ENCODE peak calls at places on chromosomes 3 and 15, in five cellular contexts. Y is Panc1, U is HepG2, S is breast epithelium, Q is cardiac muscle cell. I is an unnamed sample.
A peak's percentile ranks its signal among the peaks of the same experiment; 100 is the strongest.

GRCh38 chr15:87816811-87817210 is 439.7 kb downstream of the NTRK3 start:
- DNase-seq in Y (peak; percentile 2), U (no peak), S (no peak), Q (no peak), I (peak; percentile 79)

GRCh38 chr3:66991478-66991877 is 6.6 kb upstream of the KBTBD8 start:
- DNase-seq in Y (no peak), U (no peak), S (no peak), Q (no peak), I (peak; percentile 92)

GRCh38 chr15:73464602-73465001 is 21.6 kb downstream of the REC114 start:
- DNase-seq in Y (peak; percentile 2), U (no peak), S (no peak), Q (no peak), I (no peak)

GRCh38 chr3:62665627-62666433 is 209.4 kb downstream of the CADPS start:
- DNase-seq in Y (peak; percentile 7), U (peak; percentile 63), S (peak; percentile 57), Q (peak; percentile 79), I (peak; percentile 48)

GRCh38 chr15:68196445-68197169 is 8.5 kb downstream of the CALML4 start:
- DNase-seq in Y (no peak), U (no peak), S (no peak), Q (no peak), I (no peak)

GRCh38 chr3:6124875-6125274 is 736.0 kb upstream of the GRM7 start:
- DNase-seq in Y (no peak), U (no peak), S (no peak), Q (no peak), I (no peak)

GRCh38 chr3:112519424-112520001 is 20.2 kb upstream of the BTLA start:
- DNase-seq in Y (peak; percentile 36), U (peak; percentile 56), S (no peak), Q (peak; percentile 62), I (peak; percentile 89)

GRCh38 chr15:85361306-85361705 is 19.1 kb upstream of the AKAP13 start:
- DNase-seq in Y (no peak), U (no peak), S (no peak), Q (no peak), I (no peak)

GRCh38 chr15:84929795-84930371 is 45.4 kb downstream of the SLC28A1 start:
- DNase-seq in Y (no peak), U (peak; percentile 90), S (peak; percentile 81), Q (peak; percentile 34), I (peak; percentile 61)

GRCh38 chr15:41891226-41891625 is 2.6 kb downstream of the SPTBN5 start:
- DNase-seq in Y (no peak), U (no peak), S (no peak), Q (no peak), I (no peak)

GRCh38 chr15:79923068-79923514 is 26.3 kb upstream of the MTHFS start:
- DNase-seq in Y (no peak), U (peak; percentile 40), S (peak; percentile 70), Q (peak; percentile 79), I (peak; percentile 48)

GRCh38 chr3:64187065-64187959 is 38.0 kb downstream of the PRICKLE2 start:
- DNase-seq in Y (peak; percentile 82), U (peak; percentile 64), S (no peak), Q (peak; percentile 14), I (peak; percentile 97)

GRCh38 chr15:32908135-32908801 is 190.5 kb downstream of the GREM1 start:
- DNase-seq in Y (no peak), U (no peak), S (no peak), Q (no peak), I (peak; percentile 90)

GRCh38 chr15:78396976-78397375 is 41.0 kb upstream of the IREB2 start:
- DNase-seq in Y (no peak), U (peak; percentile 70), S (peak; percentile 73), Q (no peak), I (peak; percentile 70)

GRCh38 chr3:39414421-39414907 is 7.9 kb downstream of the RPSA start:
- DNase-seq in Y (no peak), U (no peak), S (no peak), Q (no peak), I (peak; percentile 26)

GRCh38 chr15:33284336-33284735 is 26.4 kb upstream of the RYR3 start:
- DNase-seq in Y (no peak), U (no peak), S (no peak), Q (no peak), I (peak; percentile 8)

GRCh38 chr3:141105828-141106628 is 54.9 kb downstream of the SPSB4 start:
- DNase-seq in Y (peak; percentile 67), U (peak; percentile 74), S (no peak), Q (peak; percentile 89), I (peak; percentile 83)

GRCh38 chr3:39187372-39188155 is 4.8 kb downstream of the XIRP1 start:
- DNase-seq in Y (no peak), U (no peak), S (no peak), Q (no peak), I (no peak)

GRCh38 chr3:4416961-4417360 is 50.1 kb downstream of the SUMF1 start:
- DNase-seq in Y (peak; percentile 91), U (no peak), S (peak; percentile 78), Q (no peak), I (peak; percentile 97)

GRCh38 chr15:42160110-42160509 is 3.7 kb upstream of the PLA2G4F start:
- DNase-seq in Y (no peak), U (no peak), S (no peak), Q (no peak), I (no peak)

GRCh38 chr3:100992086-100993033 is 861 bp downstream of the ABI3BP start:
- DNase-seq in Y (no peak), U (no peak), S (no peak), Q (no peak), I (peak; percentile 69)

GRCh38 chr15:94576889-94577533 is 345.6 kb downstream of the MCTP2 start:
- DNase-seq in Y (peak; percentile 33), U (peak; percentile 20), S (no peak), Q (peak; percentile 47), I (peak; percentile 4)

GRCh38 chr15:95760508-95760907 is 570.0 kb upstream of the NR2F2 start:
- DNase-seq in Y (peak; percentile 7), U (peak; percentile 30), S (no peak), Q (peak; percentile 46), I (peak; percentile 15)

GRCh38 chr3:11128682-11129632 is 25.3 kb upstream of the HRH1 start:
- DNase-seq in Y (no peak), U (no peak), S (no peak), Q (no peak), I (no peak)

GRCh38 chr3:44114142-44114541 is 127.5 kb upstream of the TOPAZ1 start:
- DNase-seq in Y (no peak), U (peak; percentile 13), S (no peak), Q (peak; percentile 61), I (peak; percentile 15)

GRCh38 chr15:41079717-41080116 is 36.4 kb downstream of the INO80 start:
- DNase-seq in Y (no peak), U (no peak), S (no peak), Q (no peak), I (no peak)

DNA sequence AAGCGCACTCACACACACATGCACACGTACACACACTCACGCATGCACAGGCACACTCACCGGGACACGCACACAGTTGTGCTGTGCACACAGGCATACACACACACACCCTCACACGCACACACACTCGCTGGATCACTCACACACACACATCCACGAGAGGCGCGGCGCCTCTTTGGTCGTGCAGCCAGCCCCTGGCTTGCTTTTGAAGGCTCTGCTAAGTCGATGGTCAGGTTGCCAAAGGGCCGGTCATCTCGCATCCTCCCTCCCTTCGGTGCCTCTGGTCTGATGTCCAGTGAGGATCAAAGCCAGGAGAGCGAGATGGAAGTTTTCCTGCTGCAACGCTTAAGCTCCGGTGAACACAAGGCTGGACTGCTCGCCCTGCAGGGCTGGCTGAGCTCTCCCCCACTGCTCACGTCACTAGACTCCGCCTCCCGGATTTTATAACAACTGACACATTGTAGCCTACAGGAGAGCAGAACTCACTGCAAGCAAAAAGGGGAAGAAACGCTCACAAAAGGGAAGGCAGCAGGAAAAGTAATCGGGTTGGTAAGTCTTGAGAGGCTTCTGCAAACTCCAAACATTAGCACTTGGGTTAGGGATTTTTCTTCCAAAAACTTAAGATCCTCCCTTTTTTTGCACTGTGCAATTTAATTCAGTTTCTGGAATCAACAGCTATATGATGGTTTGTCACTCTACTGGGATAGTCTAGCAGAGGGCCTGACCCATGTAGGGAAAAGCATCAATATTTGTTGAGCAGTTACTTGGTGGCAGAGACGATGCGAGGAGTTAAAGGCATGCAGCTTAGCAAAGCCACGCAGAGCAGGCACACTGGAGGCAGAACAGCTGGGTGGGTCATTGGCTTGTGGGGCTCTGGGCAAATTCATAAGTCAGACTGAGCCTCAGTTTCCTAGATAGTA is at the start of gene SRGAP3:
- DNase-seq in Y (no peak), U (peak; percentile 91), S (peak; percentile 78), Q (peak; percentile 91), I (peak; percentile 83)
- TF ChIP-seq CTCF in Y (no peak), U (peak; percentile 39), S (peak; percentile 65), Q (peak; percentile 41), I (peak; percentile 35)

DNA sequence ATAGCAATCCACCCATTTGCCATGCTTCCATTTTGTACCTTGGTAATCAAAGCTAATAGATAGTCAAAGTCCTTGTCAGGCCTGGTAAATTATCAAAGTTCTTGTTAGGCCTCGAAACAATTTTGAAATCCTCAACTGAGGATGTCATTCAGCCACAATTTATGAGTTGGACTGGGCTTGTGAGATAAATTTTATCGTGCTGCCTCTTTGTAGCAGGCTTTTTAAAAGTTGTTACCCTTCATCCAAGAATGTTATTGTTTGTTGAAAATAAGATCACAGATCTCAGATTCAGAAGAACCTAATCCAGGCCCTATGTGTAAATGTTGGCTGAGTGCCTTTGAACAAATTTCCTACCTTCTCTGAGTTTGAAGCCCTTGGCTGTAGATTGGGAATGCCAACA is 143.3 kb upstream of the PROK2 start:
- DNase-seq in Y (no peak), U (no peak), S (no peak), Q (no peak), I (no peak)
- H3K4me3 ChIP-seq in Y (no peak overlapping the region), U (no peak overlapping the region), S (no peak overlapping the region), Q (no peak overlapping the region), I (no peak overlapping the region)

DNA sequence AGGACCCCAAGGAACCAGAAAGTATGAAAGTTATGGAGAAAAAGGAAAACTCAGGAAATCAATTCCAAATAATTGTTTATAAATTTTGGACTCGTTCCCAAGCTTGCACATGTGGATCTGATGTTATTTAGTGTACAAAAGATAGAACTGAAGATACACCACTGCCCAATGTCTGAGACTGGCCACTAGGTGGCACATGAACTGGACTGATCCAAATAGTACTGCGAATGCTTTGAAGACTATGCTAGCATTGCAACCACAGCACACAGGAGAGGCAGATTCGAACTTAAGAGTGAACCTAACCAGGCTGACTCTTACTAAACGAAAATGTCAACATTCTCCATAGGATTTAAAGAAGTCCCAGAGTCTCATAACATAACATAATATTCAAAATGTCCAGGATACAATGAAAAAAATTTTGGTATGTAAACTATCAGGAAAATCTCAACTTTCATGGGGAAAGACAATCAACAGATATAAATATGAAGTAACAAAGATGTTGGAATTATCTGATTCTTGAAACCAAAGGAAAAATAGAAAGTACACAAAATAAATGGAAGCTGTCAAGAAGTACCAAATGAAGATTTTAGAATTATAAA is 596.7 kb downstream of the FGF12 start:
- DNase-seq in Y (peak; percentile 8), U (peak; percentile 42), S (peak; percentile 54), Q (peak; percentile 49), I (peak; percentile 44)
- TF ChIP-seq CTCF in Y (peak; percentile 76), U (peak; percentile 70), S (peak; percentile 55), Q (peak; percentile 56), I (peak; percentile 59)

GRCh38 chr15:90018216-90018831 is 17.2 kb downstream of the ZNF710 start:
- DNase-seq in Y (no peak), U (no peak), S (no peak), Q (no peak), I (no peak)

GRCh38 chr15:90022345-90022744 is 21.2 kb downstream of the ZNF710 start:
- DNase-seq in Y (no peak), U (no peak), S (no peak), Q (no peak), I (no peak)

GRCh38 chr15:90019611-90020010 is 18.5 kb downstream of the ZNF710 start:
- DNase-seq in Y (no peak), U (no peak), S (no peak), Q (no peak), I (no peak)

GRCh38 chr15:90021108-90021507 is 20.0 kb downstream of the ZNF710 start:
- DNase-seq in Y (no peak), U (no peak), S (no peak), Q (no peak), I (no peak)

GRCh38 chr15:90020041-90020735 is 19.1 kb downstream of the ZNF710 start:
- DNase-seq in Y (no peak), U (no peak), S (no peak), Q (no peak), I (no peak)
- H3K4me3 ChIP-seq in Y (no peak overlapping the region), U (no peak overlapping the region), S (no peak overlapping the region), Q (no peak overlapping the region), I (no peak overlapping the region)